ENCODE peak calls at places on chromosomes 5 and 9, in six cellular contexts. N, V, A, S, J and L are unnamed samples.

GRCh38 chr5:142922223-142922952 is 152.2 kb downstream of the ARHGAP26 start:
- DNase-seq in N (peak; percentile 64), V (no peak), A (peak; percentile 30), S (no peak), J (no peak), L (no peak)

GRCh38 chr9:92310562-92310961 is 14.6 kb downstream of the NOL8 start:
- DNase-seq in N (no peak), V (no peak), A (no peak), S (no peak), J (no peak), L (no peak)

GRCh38 chr5:129904667-129905466 is 602 bp downstream of the CHSY3 start:
- DNase-seq in N (no peak), V (no peak), A (peak; percentile 1), S (peak; percentile 19), J (no peak), L (no peak)

GRCh38 chr9:78470741-78471140 is 173.8 kb downstream of the PSAT1 start:
- DNase-seq in N (no peak), V (no peak), A (no peak), S (no peak), J (no peak), L (no peak)

GRCh38 chr9:134352247-134352933 is 26.1 kb downstream of the RXRA start:
- DNase-seq in N (no peak), V (no peak), A (no peak), S (no peak), J (no peak), L (no peak)

GRCh38 chr5:123803359-123803758 is 291.4 kb downstream of the CSNK1G3 start:
- DNase-seq in N (no peak), V (no peak), A (no peak), S (no peak), J (no peak), L (no peak)

GRCh38 chr5:59040804-59041201 is 457.9 kb downstream of the RAB3C start:
- DNase-seq in N (no peak), V (no peak), A (no peak), S (no peak), J (no peak), L (no peak)

GRCh38 chr5:154240595-154240994 is 50.1 kb downstream of the GALNT10 start:
- DNase-seq in N (no peak), V (no peak), A (no peak), S (no peak), J (no peak), L (no peak)

GRCh38 chr5:143051244-143052058 is 281.3 kb downstream of the ARHGAP26 start:
- DNase-seq in N (peak; percentile 69), V (no peak), A (no peak), S (no peak), J (no peak), L (no peak)

GRCh38 chr5:38445374-38446028 is 110.9 kb downstream of the LIFR start:
- DNase-seq in N (no peak), V (no peak), A (no peak), S (peak; percentile 45), J (no peak), L (no peak)

GRCh38 chr5:86917117-86917579 is 299.4 kb downstream of the COX7C start:
- DNase-seq in N (peak; percentile 70), V (no peak), A (no peak), S (no peak), J (no peak), L (no peak)

GRCh38 chr9:16136961-16137360 is 584.1 kb downstream of the CCDC171 start:
- DNase-seq in N (no peak), V (no peak), A (no peak), S (peak; percentile 46), J (no peak), L (no peak)

GRCh38 chr5:51843893-51844292 is 460.6 kb downstream of the ISL1 start:
- DNase-seq in N (no peak), V (no peak), A (no peak), S (no peak), J (no peak), L (no peak)

GRCh38 chr9:119368681-119369581 is at the start of gene BRINP1:
- DNase-seq in N (no peak), V (no peak), A (no peak), S (peak; percentile 14), J (no peak), L (no peak)

GRCh38 chr9:124285903-124286291 is 28.1 kb downstream of the NEK6 start:
- DNase-seq in N (no peak), V (no peak), A (peak; percentile 79), S (peak; percentile 60), J (peak; percentile 24), L (no peak)